ENCODE peak calls at places on chromosomes 4 and X, in four cellular contexts. One of them, this sample, is unnamed.

GRCh38 chr4:7872264-7872771 is 67.3 kb downstream of the AFAP1 start:
- DNase-seq in endothelial cell of umbilical vein: no peak
- DNase-seq in GM12892: no peak
- DNase-seq in lower leg skin: peak
- DNase-seq in this sample: no peak

GRCh38 chrX:129777218-129777768 is 2.5 kb upstream of the SASH3 start:
- DNase-seq in GM12892: peak
- DNase-seq in endothelial cell of umbilical vein: peak
- DNase-seq in lower leg skin: peak
- DNase-seq in this sample: no peak

GRCh38 chrX:41720125-41720780 is 3.7 kb upstream of the GPR82 start:
- DNase-seq in GM12892: no peak
- DNase-seq in lower leg skin: no peak
- DNase-seq in endothelial cell of umbilical vein: no peak
- DNase-seq in this sample: no peak

GRCh38 chrX:112888916-112889315 is 48.3 kb upstream of the AMOT start:
- DNase-seq in lower leg skin: no peak
- DNase-seq in endothelial cell of umbilical vein: no peak
- DNase-seq in GM12892: no peak
- DNase-seq in this sample: no peak

GRCh38 chrX:73266766-73267165 is 52.1 kb upstream of the NAP1L2 start:
- DNase-seq in endothelial cell of umbilical vein: no peak
- DNase-seq in GM12892: no peak
- DNase-seq in lower leg skin: no peak
- DNase-seq in this sample: no peak

GRCh38 chr4:98352940-98353339 is 91.8 kb downstream of the RAP1GDS1 start:
- DNase-seq in GM12892: no peak
- DNase-seq in endothelial cell of umbilical vein: no peak
- DNase-seq in lower leg skin: no peak
- DNase-seq in this sample: no peak

GRCh38 chr4:173448103-173448502 is 49.2 kb upstream of the SCRG1 start:
- DNase-seq in GM12892: no peak
- DNase-seq in endothelial cell of umbilical vein: no peak
- DNase-seq in lower leg skin: peak
- DNase-seq in this sample: no peak

GRCh38 chrX:113001836-113002235 is 161.2 kb upstream of the AMOT start:
- DNase-seq in lower leg skin: no peak
- DNase-seq in endothelial cell of umbilical vein: no peak
- DNase-seq in GM12892: no peak
- DNase-seq in this sample: no peak

GRCh38 chrX:150546711-150547153 is 21.7 kb upstream of the MTM1 start:
- DNase-seq in GM12892: no peak
- DNase-seq in endothelial cell of umbilical vein: no peak
- DNase-seq in lower leg skin: no peak
- DNase-seq in this sample: no peak

GRCh38 chr4:102601586-102602227 is 100.5 kb downstream of the NFKB1 start:
- DNase-seq in GM12892: no peak
- DNase-seq in endothelial cell of umbilical vein: no peak
- DNase-seq in lower leg skin: no peak
- DNase-seq in this sample: no peak

GRCh38 chrX:125132274-125132673 is 187.4 kb upstream of the TEX13C start:
- DNase-seq in lower leg skin: no peak
- DNase-seq in endothelial cell of umbilical vein: no peak
- DNase-seq in GM12892: no peak
- DNase-seq in this sample: no peak

GRCh38 chr4:158914178-158914577 is 145.4 kb downstream of the FNIP2 start:
- DNase-seq in GM12892: no peak
- DNase-seq in endothelial cell of umbilical vein: peak
- DNase-seq in lower leg skin: no peak
- DNase-seq in this sample: peak

GRCh38 chr4:76605099-76605563 is 170.1 kb downstream of the SHROOM3 start:
- DNase-seq in lower leg skin: no peak
- DNase-seq in endothelial cell of umbilical vein: no peak
- DNase-seq in GM12892: no peak
- DNase-seq in this sample: no peak

GRCh38 chrX:12581546-12581945 is 209.7 kb upstream of the PRPS2 start:
- DNase-seq in endothelial cell of umbilical vein: no peak
- DNase-seq in lower leg skin: no peak
- DNase-seq in GM12892: no peak
- DNase-seq in this sample: no peak

GRCh38 chr4:87442889-87443288 is 20.5 kb downstream of the NUDT9 start:
- DNase-seq in lower leg skin: no peak
- DNase-seq in endothelial cell of umbilical vein: no peak
- DNase-seq in GM12892: no peak
- DNase-seq in this sample: no peak

GRCh38 chrX:2502668-2503519 is 2.1 kb upstream of the DHRSX start:
- DNase-seq in GM12892: no peak
- DNase-seq in endothelial cell of umbilical vein: no peak
- DNase-seq in lower leg skin: no peak
- DNase-seq in this sample: no peak

GRCh38 chr4:121736735-121737351 is 28.1 kb downstream of the SMIM43 start:
- DNase-seq in lower leg skin: no peak
- DNase-seq in GM12892: no peak
- DNase-seq in endothelial cell of umbilical vein: peak
- DNase-seq in this sample: no peak

GRCh38 chr4:26936284-26937065 is 75.8 kb downstream of the STIM2 start:
- DNase-seq in endothelial cell of umbilical vein: no peak
- DNase-seq in GM12892: no peak
- DNase-seq in lower leg skin: no peak
- DNase-seq in this sample: no peak

GRCh38 chr4:112509243-112510190 is 6.5 kb downstream of the NEUROG2 start:
- DNase-seq in GM12892: no peak
- DNase-seq in lower leg skin: no peak
- DNase-seq in endothelial cell of umbilical vein: no peak
- DNase-seq in this sample: no peak

GRCh38 chr4:176262243-176262642 is 6.8 kb downstream of the ASB5 start:
- DNase-seq in GM12892: no peak
- DNase-seq in lower leg skin: no peak
- DNase-seq in endothelial cell of umbilical vein: no peak
- DNase-seq in this sample: no peak

GRCh38 chrX:102627640-102628039 is 23.6 kb upstream of the GPRASP1 start:
- DNase-seq in endothelial cell of umbilical vein: no peak
- DNase-seq in lower leg skin: no peak
- DNase-seq in GM12892: no peak
- DNase-seq in this sample: no peak

GRCh38 chr4:37928896-37929537 is 31.2 kb upstream of the PTTG2 start:
- DNase-seq in lower leg skin: no peak
- DNase-seq in endothelial cell of umbilical vein: no peak
- DNase-seq in GM12892: no peak
- DNase-seq in this sample: no peak

GRCh38 chr4:181670506-181670905 is 572.7 kb upstream of the TENM3 start:
- DNase-seq in endothelial cell of umbilical vein: no peak
- DNase-seq in GM12892: no peak
- DNase-seq in lower leg skin: no peak
- DNase-seq in this sample: no peak

GRCh38 chr4:92952897-92953296 is 649.1 kb downstream of the GRID2 start:
- DNase-seq in endothelial cell of umbilical vein: no peak
- DNase-seq in lower leg skin: no peak
- DNase-seq in GM12892: no peak
- DNase-seq in this sample: no peak

GRCh38 chrX:150790021-150790420 is 96.8 kb downstream of the MTMR1 start:
- DNase-seq in GM12892: no peak
- DNase-seq in endothelial cell of umbilical vein: no peak
- DNase-seq in lower leg skin: no peak
- DNase-seq in this sample: no peak

GRCh38 chrX:2784026-2784425 is 32.2 kb downstream of the XG start:
- DNase-seq in lower leg skin: no peak
- DNase-seq in endothelial cell of umbilical vein: no peak
- DNase-seq in GM12892: no peak
- DNase-seq in this sample: no peak

GRCh38 chrX:72107841-72108590 is 23.7 kb downstream of the RTL5 start:
- DNase-seq in lower leg skin: no peak
- DNase-seq in endothelial cell of umbilical vein: no peak
- DNase-seq in GM12892: no peak
- DNase-seq in this sample: no peak

GRCh38 chr4:110107868-110108267 is 90.5 kb downstream of the ELOVL6 start:
- DNase-seq in GM12892: no peak
- DNase-seq in lower leg skin: no peak
- DNase-seq in endothelial cell of umbilical vein: no peak
- DNase-seq in this sample: no peak

GRCh38 chr4:10917475-10918103 is 233.0 kb upstream of the CLNK start:
- DNase-seq in GM12892: no peak
- DNase-seq in lower leg skin: no peak
- DNase-seq in endothelial cell of umbilical vein: no peak
- DNase-seq in this sample: no peak

GRCh38 chrX:45794323-45794994 is 593.8 kb upstream of the DIPK2B start:
- DNase-seq in lower leg skin: no peak
- DNase-seq in GM12892: no peak
- DNase-seq in endothelial cell of umbilical vein: no peak
- DNase-seq in this sample: no peak

GRCh38 chrX:44898411-44899221 is 25.6 kb downstream of the KDM6A start:
- DNase-seq in GM12892: no peak
- DNase-seq in endothelial cell of umbilical vein: no peak
- DNase-seq in lower leg skin: no peak
- DNase-seq in this sample: no peak

GRCh38 chr4:118742050-118742449 is 56.9 kb downstream of the METTL14 start:
- DNase-seq in lower leg skin: no peak
- DNase-seq in GM12892: no peak
- DNase-seq in endothelial cell of umbilical vein: no peak
- DNase-seq in this sample: no peak

GRCh38 chr4:156659983-156660382 is 311.6 kb downstream of the PDGFC start:
- DNase-seq in GM12892: no peak
- DNase-seq in lower leg skin: no peak
- DNase-seq in endothelial cell of umbilical vein: no peak
- DNase-seq in this sample: no peak
- TF ChIP-seq POLR2A in GM12892: no peak
- TF ChIP-seq POLR2A in lower leg skin: no peak
- TF ChIP-seq POLR2A in endothelial cell of umbilical vein: no peak
- TF ChIP-seq POLR2A in this sample: no peak

GRCh38 chr4:55123791-55124190 is 1.6 kb downstream of the KDR start:
- DNase-seq in GM12892: no peak
- DNase-seq in endothelial cell of umbilical vein: peak
- DNase-seq in lower leg skin: no peak
- DNase-seq in this sample: no peak

GRCh38 chr4:55124337-55125076 is 888 bp downstream of the KDR start:
- DNase-seq in endothelial cell of umbilical vein: peak
- DNase-seq in GM12892: no peak
- DNase-seq in lower leg skin: no peak
- DNase-seq in this sample: no peak

GRCh38 chr4:55127053-55127452 is 1.7 kb upstream of the KDR start:
- DNase-seq in endothelial cell of umbilical vein: no peak
- DNase-seq in GM12892: no peak
- DNase-seq in lower leg skin: no peak
- DNase-seq in this sample: no peak

GRCh38 chr4:55125763-55126541 is 557 bp upstream of the KDR start:
- DNase-seq in GM12892: no peak
- DNase-seq in endothelial cell of umbilical vein: peak
- DNase-seq in lower leg skin: no peak
- DNase-seq in this sample: no peak

GRCh38 chr4:55125087-55125721 is at the start of gene KDR:
- DNase-seq in lower leg skin: no peak
- DNase-seq in GM12892: no peak
- DNase-seq in endothelial cell of umbilical vein: peak
- DNase-seq in this sample: no peak
- TF ChIP-seq POLR2A in lower leg skin: no peak
- TF ChIP-seq POLR2A in GM12892: no peak
- TF ChIP-seq POLR2A in endothelial cell of umbilical vein: peak
- TF ChIP-seq POLR2A in this sample: no peak

GRCh38 chr4:187814737-187815465 is 180.7 kb upstream of the ZFP42 start:
- DNase-seq in lower leg skin: no peak
- DNase-seq in GM12892: no peak
- DNase-seq in endothelial cell of umbilical vein: no peak
- DNase-seq in this sample: no peak
- TF ChIP-seq POLR2A in lower leg skin: no peak
- TF ChIP-seq POLR2A in GM12892: no peak
- TF ChIP-seq POLR2A in endothelial cell of umbilical vein: no peak
- TF ChIP-seq POLR2A in this sample: peak

GRCh38 chr4:73347497-73347896 is 56.6 kb upstream of the ALB start:
- DNase-seq in GM12892: no peak
- DNase-seq in endothelial cell of umbilical vein: no peak
- DNase-seq in lower leg skin: no peak
- DNase-seq in this sample: no peak

GRCh38 chr4:73348185-73348584 is 55.9 kb upstream of the ALB start:
- DNase-seq in endothelial cell of umbilical vein: no peak
- DNase-seq in GM12892: no peak
- DNase-seq in lower leg skin: no peak
- DNase-seq in this sample: no peak

GRCh38 chr4:73343432-73343831 is 60.7 kb upstream of the ALB start:
- DNase-seq in GM12892: no peak
- DNase-seq in lower leg skin: no peak
- DNase-seq in endothelial cell of umbilical vein: no peak
- DNase-seq in this sample: no peak

GRCh38 chr4:73344106-73344505 is 60.0 kb upstream of the ALB start:
- DNase-seq in lower leg skin: no peak
- DNase-seq in GM12892: no peak
- DNase-seq in endothelial cell of umbilical vein: no peak
- DNase-seq in this sample: no peak

DNA sequence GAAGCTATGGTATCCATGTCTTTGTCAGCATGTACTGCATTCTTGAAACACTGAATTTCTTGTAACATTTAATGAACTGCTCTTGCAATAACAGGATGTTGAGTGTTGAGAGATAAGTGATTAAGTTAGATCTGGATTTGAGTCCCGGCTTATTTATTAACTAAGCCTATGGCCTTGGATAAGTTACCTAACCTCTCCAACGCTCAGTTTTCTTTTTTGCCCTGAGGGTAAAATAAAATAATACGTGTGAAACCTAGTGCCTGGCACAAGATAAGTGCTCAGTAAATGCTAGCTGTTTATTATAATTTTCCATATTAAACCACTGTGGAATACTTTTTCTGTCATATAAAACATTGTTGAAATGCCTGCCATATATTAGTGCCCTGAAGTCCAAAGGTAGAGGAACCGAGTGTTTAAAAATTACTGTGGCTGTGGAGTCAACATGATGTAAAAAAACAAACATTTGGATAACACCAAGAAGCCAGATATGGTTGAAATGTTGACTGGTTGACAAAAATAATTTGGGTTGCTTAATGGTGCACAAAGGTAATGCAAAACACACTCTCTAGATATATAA is 58.6 kb upstream of the ALB start:
- DNase-seq in lower leg skin: no peak
- DNase-seq in GM12892: no peak
- DNase-seq in endothelial cell of umbilical vein: no peak
- DNase-seq in this sample: no peak
- TF ChIP-seq POLR2A in lower leg skin: no peak
- TF ChIP-seq POLR2A in GM12892: no peak
- TF ChIP-seq POLR2A in endothelial cell of umbilical vein: no peak
- TF ChIP-seq POLR2A in this sample: no peak

GRCh38 chr4:16159321-16159720 is 67.0 kb downstream of the TAPT1 start:
- DNase-seq in GM12892: no peak
- DNase-seq in lower leg skin: no peak
- DNase-seq in endothelial cell of umbilical vein: no peak
- DNase-seq in this sample: no peak

GRCh38 chr4:16157609-16158503 is 68.4 kb downstream of the TAPT1 start:
- DNase-seq in endothelial cell of umbilical vein: no peak
- DNase-seq in GM12892: no peak
- DNase-seq in lower leg skin: no peak
- DNase-seq in this sample: no peak

GRCh38 chr4:16155503-16156169 is 70.6 kb downstream of the TAPT1 start:
- DNase-seq in GM12892: no peak
- DNase-seq in lower leg skin: no peak
- DNase-seq in endothelial cell of umbilical vein: no peak
- DNase-seq in this sample: no peak

GRCh38 chr4:16160457-16160856 is 65.8 kb downstream of the TAPT1 start:
- DNase-seq in lower leg skin: no peak
- DNase-seq in endothelial cell of umbilical vein: peak
- DNase-seq in GM12892: no peak
- DNase-seq in this sample: no peak

GRCh38 chr4:16158504-16158852 is 67.8 kb downstream of the TAPT1 start:
- DNase-seq in lower leg skin: no peak
- DNase-seq in endothelial cell of umbilical vein: no peak
- DNase-seq in GM12892: no peak
- DNase-seq in this sample: no peak
- TF ChIP-seq POLR2A in lower leg skin: no peak
- TF ChIP-seq POLR2A in endothelial cell of umbilical vein: no peak
- TF ChIP-seq POLR2A in GM12892: no peak
- TF ChIP-seq POLR2A in this sample: no peak

This sample was measured in H54.